ENCODE peak calls at places on chromosome 18, in nine cellular contexts. M is astrocyte; N is activated effector memory CD4-positive, alpha-beta T cell treated with anti-CD3 and anti-CD28 coated beads, Interleukin-2, amount 50 U/mL, for 16 hours; K is EH; Z is GM23248; F is stimulated activated CD8-positive, alpha-beta memory T cell treated with anti-CD3 and anti-CD28 coated beads, Interleukin-2, amount 100 ng/mL, for 1 hour; R is fibroblast of the aortic adventitia; B is H54; Y is T-helper 9 cell. A is an unnamed sample.

GRCh38 chr18:48543228-48543627 is 4.4 kb downstream of the CTIF start:
- DNase-seq in M (no peak), K (no peak), B (no peak), Z (no peak), F (no peak), N (no peak), Y (no peak), R (no peak), A (no peak)

GRCh38 chr18:42159146-42159545 is 204.1 kb downstream of the PIK3C3 start:
- DNase-seq in K (no peak), R (no peak), F (no peak), M (no peak), B (no peak), Z (no peak), Y (no peak), N (no peak), A (no peak)

GRCh38 chr18:23547306-23547705 is 39.0 kb downstream of the NPC1 start:
- DNase-seq in M (no peak), K (no peak), B (no peak), F (no peak), R (no peak), Y (no peak), Z (no peak), N (no peak), A (no peak)

GRCh38 chr18:47758000-47758399 is 172.5 kb downstream of the SMAD2 start:
- DNase-seq in B (no peak), N (no peak), Z (peak; percentile 30), M (no peak), Y (no peak), K (no peak), R (no peak), F (no peak), A (no peak)

GRCh38 chr18:58535340-58536186 is 93.3 kb downstream of the ALPK2 start:
- DNase-seq in N (no peak), Z (peak; percentile 22), Y (no peak), R (peak; percentile 73), K (no peak), M (peak; percentile 70), F (no peak), B (no peak), A (no peak)

GRCh38 chr18:48800877-48801727 is 149.7 kb downstream of the SMAD7 start:
- DNase-seq in Y (no peak), K (peak; percentile 84), F (no peak), N (peak; percentile 59), R (peak; percentile 33), M (no peak), B (no peak), Z (peak; percentile 63), A (no peak)

GRCh38 chr18:30903566-30903965 is 139.0 kb downstream of the DSC3 start:
- DNase-seq in R (no peak), F (no peak), Y (no peak), K (no peak), Z (peak; percentile 0), B (no peak), N (no peak), M (peak; percentile 88), A (no peak)

GRCh38 chr18:21914739-21915319 is 174.2 kb downstream of the MIB1 start:
- DNase-seq in M (peak; percentile 33), Y (no peak), K (peak; percentile 51), N (no peak), F (no peak), R (peak; percentile 80), B (peak; percentile 10), Z (peak; percentile 70), A (peak; percentile 35)

GRCh38 chr18:49944681-49945080 is 131.3 kb upstream of the ACAA2 start:
- DNase-seq in F (no peak), B (no peak), N (no peak), K (peak; percentile 12), R (peak; percentile 11), Z (peak; percentile 12), M (peak; percentile 40), Y (no peak), A (no peak)

GRCh38 chr18:26711806-26712205 is 153.7 kb downstream of the AQP4 start:
- DNase-seq in R (no peak), M (no peak), N (no peak), Z (no peak), Y (no peak), B (no peak), F (no peak), K (no peak), A (no peak)

GRCh38 chr18:24033644-24034412 is 19.3 kb downstream of the TTC39C start:
- DNase-seq in Y (no peak), B (no peak), R (no peak), F (no peak), K (no peak), N (no peak), Z (no peak), M (no peak), A (no peak)

GRCh38 chr18:68498185-68498584 is 216.7 kb downstream of the TMX3 start:
- DNase-seq in K (no peak), N (no peak), Z (no peak), M (no peak), Y (no peak), R (no peak), B (no peak), F (no peak), A (no peak)

GRCh38 chr18:42414756-42415454 is 459.9 kb downstream of the PIK3C3 start:
- DNase-seq in Z (peak; percentile 75), B (no peak), K (peak; percentile 14), M (peak; percentile 97), F (no peak), N (no peak), R (peak; percentile 96), Y (no peak), A (peak; percentile 17)

GRCh38 chr18:2545155-2545554 is 26.1 kb downstream of the METTL4 start:
- DNase-seq in Y (no peak), R (no peak), N (no peak), K (no peak), M (no peak), B (no peak), Z (no peak), F (no peak), A (no peak)

GRCh38 chr18:52869942-52870907 is 530.2 kb downstream of the DCC start:
- DNase-seq in M (no peak), Z (no peak), B (no peak), N (no peak), K (no peak), R (no peak), F (no peak), Y (no peak), A (no peak)

GRCh38 chr18:77067315-77068061 is 65.1 kb downstream of the MBP start:
- DNase-seq in N (peak; percentile 88), M (peak; percentile 95), B (no peak), R (peak; percentile 92), F (peak; percentile 49), K (peak; percentile 91), Y (peak; percentile 39), Z (peak; percentile 97), A (peak; percentile 80)

GRCh38 chr18:34834897-34835296 is 124.8 kb downstream of the DTNA start:
- DNase-seq in Z (peak; percentile 51), N (no peak), Y (no peak), B (no peak), K (no peak), M (peak; percentile 19), F (no peak), R (peak; percentile 55), A (peak; percentile 32)

GRCh38 chr18:36756262-36756661 is 72.5 kb downstream of the TPGS2 start:
- DNase-seq in Y (no peak), B (no peak), R (peak; percentile 66), M (peak; percentile 48), N (no peak), Z (peak; percentile 67), K (peak; percentile 79), F (no peak), A (peak; percentile 93)

GRCh38 chr18:12278765-12279682 is 24.9 kb downstream of the CIDEA start:
- DNase-seq in K (peak; percentile 99), R (peak; percentile 95), Y (no peak), B (peak; percentile 79), N (no peak), F (no peak), Z (peak; percentile 97), M (peak; percentile 96), A (peak; percentile 95)

GRCh38 chr18:70073442-70073841 is 125.8 kb upstream of the CD226 start:
- DNase-seq in Y (no peak), R (no peak), Z (no peak), N (no peak), F (no peak), M (no peak), B (no peak), K (no peak), A (no peak)

GRCh38 chr18:48952287-48953095 is 1.7 kb upstream of the SMAD7 start:
- DNase-seq in Z (peak; percentile 96), K (peak; percentile 92), F (no peak), N (peak; percentile 83), M (peak; percentile 84), B (peak; percentile 61), Y (peak; percentile 49), R (peak; percentile 83), A (peak; percentile 87)

GRCh38 chr18:63140997-63141776 is 178.4 kb downstream of the BCL2 start:
- DNase-seq in R (no peak), K (no peak), N (no peak), M (no peak), Y (no peak), Z (no peak), F (no peak), B (no peak), A (no peak)

GRCh38 chr18:59897321-59897954 is 2.4 kb upstream of the PMAIP1 start:
- DNase-seq in K (no peak), N (no peak), F (no peak), R (no peak), B (no peak), M (no peak), Z (no peak), Y (no peak), A (no peak)

GRCh38 chr18:47696870-47697269 is 233.6 kb downstream of the SMAD2 start:
- DNase-seq in F (no peak), B (no peak), R (no peak), Y (no peak), K (no peak), M (no peak), N (no peak), Z (no peak), A (no peak)

A was measured in AG10803.